ENCODE peak calls at places on chromosomes 5 and 9, in five cellular contexts. R is C1 segment of cervical spinal cord, I is Peyer's patch, V is iPS DF 19.7, C is tibial artery. U is an unnamed sample.

GRCh38 chr5:147961208-147961749 is 54.9 kb upstream of the C5orf46 start:
- DNase-seq in R (no peak), I (no peak), V (no peak), C (no peak), U (no peak)

GRCh38 chr5:130514984-130515690 is 610.9 kb downstream of the CHSY3 start:
- DNase-seq in R (no peak), I (no peak), V (no peak), C (no peak), U (no peak)

GRCh38 chr9:94625835-94626234 is 13.5 kb downstream of the FBP1 start:
- DNase-seq in R (no peak), I (no peak), V (no peak), C (no peak), U (peak; percentile 35)

GRCh38 chr5:137695651-137696428 is 40.0 kb downstream of the KLHL3 start:
- DNase-seq in R (no peak), I (no peak), V (no peak), C (no peak), U (no peak)

GRCh38 chr9:134185536-134186011 is 21.2 kb upstream of the RNU6ATAC start:
- DNase-seq in R (no peak), I (no peak), V (no peak), C (no peak), U (peak; percentile 33)

GRCh38 chr9:6247266-6247665 is 31.7 kb downstream of the IL33 start:
- DNase-seq in R (no peak), I (no peak), V (no peak), C (no peak), U (no peak)

GRCh38 chr9:99819123-99819483 is 2.6 kb upstream of the NR4A3 start:
- DNase-seq in R (no peak), I (no peak), V (no peak), C (no peak), U (no peak)

GRCh38 chr9:132474253-132474652 is 64.2 kb downstream of the CFAP77 start:
- DNase-seq in R (no peak), I (no peak), V (no peak), C (no peak), U (no peak)

GRCh38 chr5:157670662-157671591 is at the start of gene C5orf52:
- DNase-seq in R (no peak), I (peak; percentile 28), V (no peak), C (no peak), U (peak; percentile 13)

GRCh38 chr9:20041717-20042116 is 252.9 kb upstream of the SLC24A2 start:
- DNase-seq in R (no peak), I (no peak), V (no peak), C (no peak), U (no peak)

GRCh38 chr5:55927861-55928655 is 66.7 kb downstream of the IL6ST start:
- DNase-seq in R (no peak), I (no peak), V (no peak), C (no peak), U (no peak)

GRCh38 chr9:75504721-75505120 is 385.8 kb upstream of the PCSK5 start:
- DNase-seq in R (no peak), I (no peak), V (no peak), C (peak; percentile 58), U (no peak)

GRCh38 chr9:14097215-14097614 is 216.7 kb downstream of the NFIB start:
- DNase-seq in R (no peak), I (no peak), V (no peak), C (no peak), U (no peak)

GRCh38 chr9:19896161-19896560 is 107.3 kb upstream of the SLC24A2 start:
- DNase-seq in R (no peak), I (no peak), V (no peak), C (no peak), U (no peak)

GRCh38 chr5:117095803-117096332 is 521.2 kb upstream of the SEMA6A start:
- DNase-seq in R (no peak), I (no peak), V (no peak), C (no peak), U (no peak)

GRCh38 chr5:176986280-176986679 is 20.3 kb downstream of the UIMC1 start:
- DNase-seq in R (no peak), I (no peak), V (no peak), C (no peak), U (peak; percentile 29)

GRCh38 chr5:34455096-34455495 is 201.0 kb upstream of the RAI14 start:
- DNase-seq in R (no peak), I (no peak), V (no peak), C (no peak), U (no peak)

GRCh38 chr5:16013334-16014065 is 166.1 kb downstream of the MARCHF11 start:
- DNase-seq in R (no peak), I (no peak), V (no peak), C (no peak), U (no peak)

GRCh38 chr9:130343445-130343918 is 77.9 kb downstream of the HMCN2 start:
- DNase-seq in R (no peak), I (no peak), V (no peak), C (no peak), U (peak; percentile 25)

GRCh38 chr5:43063731-43064171 is 23.6 kb upstream of the ANXA2R start:
- DNase-seq in R (no peak), I (no peak), V (no peak), C (no peak), U (no peak)

GRCh38 chr5:66553368-66553912 is 42.8 kb upstream of the MAST4 start:
- DNase-seq in R (no peak), I (no peak), V (no peak), C (no peak), U (no peak)

GRCh38 chr9:70127036-70127435 is 83.4 kb downstream of the MAMDC2 start:
- DNase-seq in R (no peak), I (no peak), V (no peak), C (no peak), U (no peak)

GRCh38 chr5:16916262-16916878 is 19.7 kb downstream of the MYO10 start:
- DNase-seq in R (no peak), I (no peak), V (no peak), C (no peak), U (no peak)

GRCh38 chr9:109253637-109254284 is 67.1 kb downstream of the EPB41L4B start:
- DNase-seq in R (no peak), I (no peak), V (no peak), C (no peak), U (no peak)

GRCh38 chr9:134540441-134541372 is 100.9 kb upstream of the COL5A1 start:
- DNase-seq in R (no peak), I (no peak), V (no peak), C (no peak), U (no peak)

GRCh38 chr5:76537073-76537543 is 86.1 kb downstream of the F2RL2 start:
- DNase-seq in R (no peak), I (no peak), V (no peak), C (no peak), U (no peak)

GRCh38 chr9:137053944-137054931 is at the start of gene ENTPD2:
- DNase-seq in R (no peak), I (peak; percentile 49), V (no peak), C (no peak), U (no peak)

U was measured in OCI-LY7.